ENCODE peak calls at places on chromosomes 12 and 14, in ten cellular contexts. U is NB4, L is epithelial cell of esophagus, B is neural crest cell, V is progenitor cell of endocrine pancreas, R is nephron progenitor cell, P is OCI-LY7, Q is right lobe of liver, X is astrocyte of the spinal cord, Y is fibroblast of mammary gland. F is an unnamed sample.

GRCh38 chr12:6834873-6835272 is 5.9 kb upstream of the GNB3 start:
- DNase-seq in U (no peak), L (no peak), B (no peak), V (no peak), R (no peak), P (no peak), Q (no peak), X (no peak), Y (no peak), F (no peak)

GRCh38 chr12:95473947-95474817 is at the start of gene METAP2:
- DNase-seq in U (peak), L (peak), B (peak), V (peak), R (peak), P (peak), Q (peak), X (peak), Y (peak), F (peak)

GRCh38 chr12:26100966-26101744 is 23.7 kb downstream of the BHLHE41 start:
- DNase-seq in U (no peak), L (peak), B (no peak), V (no peak), R (no peak), P (no peak), Q (no peak), X (no peak), Y (no peak), F (no peak)

GRCh38 chr12:102427542-102427923 is 52.8 kb downstream of the IGF1 start:
- DNase-seq in U (no peak), L (no peak), B (no peak), V (no peak), R (peak), P (no peak), Q (no peak), X (no peak), Y (no peak), F (no peak)

GRCh38 chr12:53940448-53941014 is 1.9 kb downstream of the HOXC13 start:
- DNase-seq in U (no peak), L (no peak), B (no peak), V (no peak), R (no peak), P (no peak), Q (no peak), X (no peak), Y (no peak), F (no peak)

GRCh38 chr12:69428351-69429048 is 41.7 kb upstream of the FRS2 start:
- DNase-seq in U (no peak), L (no peak), B (no peak), V (no peak), R (no peak), P (no peak), Q (no peak), X (no peak), Y (no peak), F (no peak)

GRCh38 chr12:116882742-116883141 is 1.5 kb upstream of the HRK start:
- DNase-seq in U (peak), L (peak), B (no peak), V (no peak), R (no peak), P (peak), Q (no peak), X (peak), Y (peak), F (no peak)

GRCh38 chr12:71948390-71948789 is 9.7 kb downstream of the TPH2 start:
- DNase-seq in U (no peak), L (no peak), B (no peak), V (no peak), R (no peak), P (no peak), Q (no peak), X (no peak), Y (no peak), F (no peak)

GRCh38 chr14:30655124-30655523 is 33.0 kb downstream of the SCFD1 start:
- DNase-seq in U (no peak), L (no peak), B (no peak), V (no peak), R (no peak), P (no peak), Q (no peak), X (peak), Y (peak), F (no peak)

GRCh38 chr12:119925269-119925668 is 48.1 kb upstream of the CIT start:
- DNase-seq in U (no peak), L (no peak), B (no peak), V (no peak), R (no peak), P (no peak), Q (no peak), X (no peak), Y (no peak), F (no peak)

GRCh38 chr14:83529531-83529930 is 1995.9 kb upstream of the SEL1L start:
- DNase-seq in U (no peak), L (no peak), B (no peak), V (no peak), R (no peak), P (no peak), Q (no peak), X (no peak), Y (peak), F (no peak)

GRCh38 chr12:54201001-54201794 is 12.4 kb upstream of the SMUG1 start:
- DNase-seq in U (peak), L (peak), B (peak), V (peak), R (peak), P (peak), Q (peak), X (peak), Y (peak), F (peak)

GRCh38 chr12:59624732-59625455 is 29.1 kb downstream of the SLC16A7 start:
- DNase-seq in U (peak), L (no peak), B (no peak), V (no peak), R (no peak), P (no peak), Q (no peak), X (no peak), Y (peak), F (no peak)

GRCh38 chr12:5796171-5797091 is 148.6 kb downstream of the ANO2 start:
- DNase-seq in U (peak), L (no peak), B (peak), V (peak), R (peak), P (peak), Q (no peak), X (no peak), Y (no peak), F (peak)

GRCh38 chr14:71529855-71530254 is 402.4 kb upstream of the RGS6 start:
- DNase-seq in U (no peak), L (no peak), B (no peak), V (no peak), R (no peak), P (no peak), Q (no peak), X (peak), Y (peak), F (no peak)

GRCh38 chr12:104060791-104061190 is 3.5 kb upstream of the HCFC2 start:
- DNase-seq in U (no peak), L (peak), B (no peak), V (no peak), R (no peak), P (no peak), Q (no peak), X (no peak), Y (no peak), F (no peak)

GRCh38 chr14:78785265-78785664 is 615.1 kb downstream of the NRXN3 start:
- DNase-seq in U (no peak), L (peak), B (no peak), V (no peak), R (no peak), P (no peak), Q (no peak), X (no peak), Y (peak), F (no peak)

GRCh38 chr14:78788467-78789360 is 618.5 kb downstream of the NRXN3 start:
- DNase-seq in U (no peak), L (peak), B (no peak), V (no peak), R (no peak), P (no peak), Q (no peak), X (no peak), Y (peak), F (no peak)

DNA sequence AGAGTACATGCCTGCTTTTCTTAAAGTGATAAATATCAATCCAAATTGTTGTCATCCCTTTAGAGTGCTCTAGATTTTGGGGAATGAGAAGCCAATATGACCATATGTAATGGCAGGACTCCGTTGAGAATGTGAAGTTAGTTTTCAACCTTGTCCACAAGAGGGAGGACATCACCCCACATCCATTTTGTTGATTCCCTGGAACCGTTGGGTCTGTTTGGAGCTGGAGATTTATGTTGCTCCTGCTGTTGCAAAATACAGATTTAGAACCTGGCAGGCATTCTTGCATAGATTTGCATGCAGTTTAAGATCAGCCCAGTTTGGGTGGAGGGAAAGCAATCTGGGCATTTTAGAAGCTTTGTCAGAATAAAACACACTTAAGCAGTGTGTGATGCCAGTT is 620.1 kb downstream of the NRXN3 start:
- DNase-seq in U (peak), L (no peak), B (no peak), V (no peak), R (no peak), P (no peak), Q (no peak), X (no peak), Y (peak), F (no peak)
- TF ChIP-seq CTCF in U (no peak), L (peak), B (peak), V (peak), R (no peak), P (peak), Q (no peak), X (no peak), Y (peak), F (no peak)

GRCh38 chr14:21072781-21073339 is 2.8 kb downstream of the ARHGEF40 start:
- DNase-seq in U (no peak), L (no peak), B (no peak), V (no peak), R (no peak), P (no peak), Q (no peak), X (no peak), Y (no peak), F (no peak)

GRCh38 chr14:21072102-21072501 is 2.0 kb downstream of the ARHGEF40 start:
- DNase-seq in U (peak), L (peak), B (no peak), V (no peak), R (no peak), P (no peak), Q (no peak), X (peak), Y (peak), F (no peak)

GRCh38 chr14:21070083-21070609 is at the start of gene ARHGEF40:
- DNase-seq in U (no peak), L (no peak), B (peak), V (peak), R (peak), P (peak), Q (peak), X (peak), Y (no peak), F (peak)

GRCh38 chr14:21070610-21071224 is 613 bp downstream of the ARHGEF40 start:
- DNase-seq in U (peak), L (peak), B (peak), V (peak), R (peak), P (no peak), Q (peak), X (peak), Y (peak), F (no peak)

GRCh38 chr14:21071225-21072041 is 1.3 kb downstream of the ARHGEF40 start:
- DNase-seq in U (peak), L (peak), B (peak), V (peak), R (peak), P (peak), Q (peak), X (peak), Y (peak), F (peak)
- TF ChIP-seq CTCF in U (no peak), L (no peak), B (no peak), V (no peak), R (no peak), P (no peak), Q (no peak), X (no peak), Y (no peak), F (no peak)

GRCh38 chr12:88127855-88128254 is 14.0 kb downstream of the CEP290 start:
- DNase-seq in U (no peak), L (no peak), B (no peak), V (no peak), R (no peak), P (no peak), Q (no peak), X (no peak), Y (no peak), F (no peak)

GRCh38 chr12:88132387-88132786 is 9.5 kb downstream of the CEP290 start:
- DNase-seq in U (no peak), L (no peak), B (no peak), V (no peak), R (no peak), P (no peak), Q (no peak), X (no peak), Y (peak), F (no peak)

GRCh38 chr12:88122666-88123065 is 19.2 kb downstream of the CEP290 start:
- DNase-seq in U (no peak), L (no peak), B (no peak), V (no peak), R (no peak), P (no peak), Q (no peak), X (no peak), Y (no peak), F (no peak)

DNA sequence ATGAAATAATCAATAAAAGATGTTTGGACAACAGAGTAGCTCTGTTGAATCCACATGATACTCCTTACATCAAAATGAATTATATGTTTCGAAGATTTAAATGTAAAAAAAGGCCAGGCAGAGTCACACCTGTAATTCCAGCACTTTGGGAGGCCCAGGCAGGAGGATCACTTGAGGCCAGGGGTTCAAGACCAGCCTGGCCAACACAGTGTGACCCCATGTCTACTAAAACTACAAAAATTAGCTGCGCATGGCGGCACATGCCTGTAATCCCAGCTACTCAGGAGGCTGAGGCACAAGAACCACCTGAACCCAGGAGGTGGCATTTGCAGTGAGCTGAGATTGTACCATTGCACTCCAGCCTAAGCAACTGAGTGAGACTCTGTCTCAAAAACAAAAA is 14.8 kb downstream of the CEP290 start:
- DNase-seq in U (no peak), L (no peak), B (no peak), V (no peak), R (no peak), P (no peak), Q (no peak), X (no peak), Y (no peak), F (no peak)
- TF ChIP-seq CTCF in U (no peak), L (no peak), B (no peak), V (no peak), R (no peak), P (no peak), Q (no peak), X (no peak), Y (no peak), F (no peak)

DNA sequence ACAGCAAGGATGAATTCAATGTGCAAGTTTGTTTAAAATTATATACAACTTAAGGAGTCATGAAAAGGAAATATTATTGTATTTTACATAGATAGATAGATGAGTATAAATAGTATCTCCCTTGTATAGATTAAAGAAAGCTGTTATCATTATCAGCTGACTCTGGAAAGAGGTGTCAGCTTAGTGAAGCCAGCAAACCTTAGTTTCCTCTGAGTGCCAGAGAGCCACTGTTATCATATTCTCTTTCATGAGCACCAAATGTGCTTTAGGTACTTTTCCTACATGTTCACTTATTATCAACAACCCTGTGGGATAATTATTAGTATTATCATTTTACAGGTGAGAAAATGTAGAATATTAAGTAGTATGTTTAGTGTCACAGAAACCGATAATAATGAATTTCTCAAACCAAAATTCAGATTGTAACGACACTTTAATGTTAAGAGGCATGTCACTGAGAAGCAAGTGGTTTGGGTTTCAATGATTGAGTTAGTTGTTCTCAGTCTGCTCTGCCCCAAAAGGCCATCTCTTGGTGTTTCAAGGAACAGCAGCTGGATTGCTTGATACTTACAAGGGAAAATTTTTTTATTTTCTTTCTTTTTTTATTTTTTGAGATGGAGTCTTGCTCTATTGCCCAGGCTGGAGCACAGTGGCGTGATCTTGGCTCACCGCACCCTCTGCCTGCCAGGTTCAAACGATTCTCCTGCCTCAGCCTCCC is 53.7 kb downstream of the PLEKHA5 start:
- DNase-seq in U (peak), L (no peak), B (no peak), V (no peak), R (no peak), P (no peak), Q (no peak), X (peak), Y (peak), F (no peak)
- TF ChIP-seq CTCF in U (peak), L (peak), B (peak), V (peak), R (no peak), P (no peak), Q (peak), X (peak), Y (peak), F (no peak)